ENCODE peak calls at places on chromosomes 2 and 18, in five cellular contexts. I is stimulated activated CD4-positive, alpha-beta T cell treated with anti-CD3 and anti-CD28 coated beads, Interleukin-12 subunit alpha, Interleukin-12 subunit beta, amount 100 ng/mL, for 4 hours; Q is SW480; S is H54; L is KG1. T is an unnamed sample.

GRCh38 chr2:102050854-102051391 is 59.2 kb downstream of the IL1R2 start:
- DNase-seq in I (no peak), Q (no peak), S (no peak), L (no peak), T (no peak)

GRCh38 chr2:231189571-231190495 is 8.6 kb upstream of the ARMC9 start:
- DNase-seq in I (no peak), Q (no peak), S (peak), L (no peak), T (no peak)

GRCh38 chr2:101697794-101698418 is 399 bp downstream of the MAP4K4 start:
- DNase-seq in I (no peak), Q (peak), S (no peak), L (no peak), T (no peak)

GRCh38 chr18:79611040-79611681 is 68.4 kb upstream of the CTDP1 start:
- DNase-seq in I (no peak), Q (peak), S (peak), L (no peak), T (no peak)

GRCh38 chr18:23521907-23522306 is 18.6 kb downstream of the RMC1 start:
- DNase-seq in I (no peak), Q (no peak), S (no peak), L (no peak), T (no peak)

GRCh38 chr2:177549171-177549570 is 156.6 kb downstream of the AGPS start:
- DNase-seq in I (no peak), Q (no peak), S (no peak), L (no peak), T (no peak)

GRCh38 chr2:152134488-152135280 is 35.8 kb upstream of the CACNB4 start:
- DNase-seq in I (no peak), Q (peak), S (no peak), L (no peak), T (no peak)

GRCh38 chr2:203783496-203784203 is 77.2 kb downstream of the CD28 start:
- DNase-seq in I (no peak), Q (peak), S (no peak), L (no peak), T (no peak)

GRCh38 chr2:152755029-152755428 is 36.6 kb downstream of the ARL6IP6 start:
- DNase-seq in I (no peak), Q (no peak), S (no peak), L (no peak), T (no peak)

GRCh38 chr2:214995409-214995808 is 143.0 kb downstream of the ABCA12 start:
- DNase-seq in I (no peak), Q (no peak), S (no peak), L (no peak), T (no peak)

GRCh38 chr2:98297817-98298684 is 48.2 kb upstream of the CNGA3 start:
- DNase-seq in I (no peak), Q (peak), S (no peak), L (no peak), T (no peak)

GRCh38 chr18:38790303-38790702 is 1224.7 kb upstream of the CELF4 start:
- DNase-seq in I (no peak), Q (no peak), S (peak), L (no peak), T (no peak)

GRCh38 chr2:148039783-148040182 is 18.9 kb downstream of the MBD5 start:
- DNase-seq in I (no peak), Q (no peak), S (no peak), L (no peak), T (no peak)

GRCh38 chr2:195536863-195537262 is 120.2 kb upstream of the SLC39A10 start:
- DNase-seq in I (no peak), Q (no peak), S (no peak), L (no peak), T (no peak)

GRCh38 chr2:1591978-1592907 is 152.1 kb downstream of the PXDN start:
- DNase-seq in I (no peak), Q (no peak), S (no peak), L (no peak), T (no peak)

GRCh38 chr2:109214651-109215371 is 85.8 kb downstream of the SH3RF3 start:
- DNase-seq in I (no peak), Q (no peak), S (no peak), L (no peak), T (no peak)

GRCh38 chr18:34710430-34711386 is 610 bp downstream of the DTNA start:
- DNase-seq in I (no peak), Q (no peak), S (no peak), L (no peak), T (no peak)

GRCh38 chr18:68843467-68844089 is 45.7 kb downstream of the CCDC102B start:
- DNase-seq in I (no peak), Q (no peak), S (no peak), L (no peak), T (no peak)

GRCh38 chr2:156333951-156334495 is 1.5 kb upstream of the NR4A2 start:
- DNase-seq in I (peak), Q (peak), S (peak), L (no peak), T (no peak)

GRCh38 chr2:51165534-51166260 is 133.8 kb upstream of the NRXN1 start:
- DNase-seq in I (no peak), Q (no peak), S (no peak), L (no peak), T (no peak)

GRCh38 chr18:8989855-8990254 is 112.6 kb upstream of the NDUFV2 start:
- DNase-seq in I (no peak), Q (no peak), S (no peak), L (no peak), T (no peak)

GRCh38 chr2:236112466-236112865 is 55.7 kb downstream of the GBX2 start:
- DNase-seq in I (no peak), Q (no peak), S (no peak), L (no peak), T (no peak)

GRCh38 chr2:27992787-27993747 is 102.5 kb downstream of the BABAM2 start:
- DNase-seq in I (no peak), Q (peak), S (peak), L (no peak), T (no peak)

GRCh38 chr2:216777637-216778273 is 82.1 kb downstream of the TNP1 start:
- DNase-seq in I (no peak), Q (peak), S (peak), L (peak), T (no peak)

GRCh38 chr2:137357641-137358040 is 592.3 kb downstream of the THSD7B start:
- DNase-seq in I (no peak), Q (no peak), S (no peak), L (no peak), T (no peak)

GRCh38 chr2:40734797-40735196 is 282.9 kb upstream of the SLC8A1 start:
- DNase-seq in I (no peak), Q (no peak), S (no peak), L (no peak), T (no peak)

GRCh38 chr2:33796511-33796910 is 197.4 kb upstream of the FAM98A start:
- DNase-seq in I (no peak), Q (no peak), S (no peak), L (no peak), T (no peak)

T was measured in naive B cell.